ENCODE peak calls at places on chromosomes 12 and 14, in six cellular contexts. P, J, U, K, X and C are unnamed samples.
A peak's percentile ranks its signal among the peaks of the same experiment; 100 is the strongest.

GRCh38 chr12:101172316-101172715 is 37.7 kb downstream of the SLC5A8 start:
- DNase-seq in J (no peak), K (no peak), U (no peak), P (no peak), X (no peak), C (peak; percentile 9)

GRCh38 chr14:91311284-91311662 is 66.8 kb upstream of the GPR68 start:
- DNase-seq in X (no peak), U (no peak), K (peak; percentile 41), P (no peak), J (no peak), C (peak; percentile 36)

GRCh38 chr12:90167501-90167900 is 458.9 kb upstream of the ATP2B1 start:
- DNase-seq in K (no peak), J (no peak), P (no peak), X (no peak), U (no peak), C (no peak)

GRCh38 chr12:122729583-122730214 is 945 bp downstream of the HCAR1 start:
- DNase-seq in P (no peak), X (no peak), U (no peak), J (no peak), K (no peak), C (no peak)

GRCh38 chr14:22040781-22041125 is 367.1 kb upstream of the OR4E1 start:
- DNase-seq in J (no peak), P (no peak), U (no peak), X (no peak), K (no peak), C (no peak)

GRCh38 chr12:62903151-62903550 is 31.8 kb downstream of the PPM1H start:
- DNase-seq in X (no peak), J (no peak), U (no peak), P (no peak), K (no peak), C (no peak)

GRCh38 chr12:21940972-21941521 is at the start of gene ABCC9:
- DNase-seq in P (peak; percentile 30), U (no peak), X (no peak), K (no peak), J (peak; percentile 76), C (no peak)

GRCh38 chr12:28027947-28028724 is 55.6 kb upstream of the PTHLH start:
- DNase-seq in J (no peak), X (peak; percentile 99), U (no peak), P (no peak), K (no peak), C (no peak)

GRCh38 chr12:109718390-109718789 is 4.8 kb downstream of the FAM222A start:
- DNase-seq in X (no peak), J (peak; percentile 74), K (no peak), U (no peak), P (no peak), C (no peak)

GRCh38 chr14:86203843-86204242 is 673.9 kb downstream of the FLRT2 start:
- DNase-seq in P (no peak), K (no peak), J (no peak), X (no peak), U (no peak), C (no peak)

GRCh38 chr12:39623919-39624318 is 4.3 kb upstream of the ABCD2 start:
- DNase-seq in K (no peak), X (no peak), P (no peak), U (no peak), J (no peak), C (no peak)

GRCh38 chr12:57138526-57139272 is 8.7 kb downstream of the LRP1-AS start:
- DNase-seq in P (no peak), K (no peak), U (no peak), X (no peak), J (no peak), C (peak; percentile 91)

GRCh38 chr12:386651-387050 is 2.5 kb downstream of the KDM5A start:
- DNase-seq in J (no peak), X (peak; percentile 37), U (no peak), K (no peak), P (no peak), C (no peak)

GRCh38 chr12:6214633-6215032 is 14.4 kb downstream of the CD9 start:
- DNase-seq in U (no peak), J (no peak), K (no peak), X (no peak), P (no peak), C (no peak)

GRCh38 chr14:90272523-90272922 is 16.2 kb downstream of the PSMC1 start:
- DNase-seq in K (no peak), U (no peak), P (no peak), X (no peak), J (no peak), C (no peak)
- H3K27ac ChIP-seq in K (peak overlapping the region; percentile 12), U (no peak overlapping the region), P (no peak overlapping the region), X (no peak overlapping the region), J (peak overlapping the region; percentile 63), C (no peak overlapping the region)

DNA sequence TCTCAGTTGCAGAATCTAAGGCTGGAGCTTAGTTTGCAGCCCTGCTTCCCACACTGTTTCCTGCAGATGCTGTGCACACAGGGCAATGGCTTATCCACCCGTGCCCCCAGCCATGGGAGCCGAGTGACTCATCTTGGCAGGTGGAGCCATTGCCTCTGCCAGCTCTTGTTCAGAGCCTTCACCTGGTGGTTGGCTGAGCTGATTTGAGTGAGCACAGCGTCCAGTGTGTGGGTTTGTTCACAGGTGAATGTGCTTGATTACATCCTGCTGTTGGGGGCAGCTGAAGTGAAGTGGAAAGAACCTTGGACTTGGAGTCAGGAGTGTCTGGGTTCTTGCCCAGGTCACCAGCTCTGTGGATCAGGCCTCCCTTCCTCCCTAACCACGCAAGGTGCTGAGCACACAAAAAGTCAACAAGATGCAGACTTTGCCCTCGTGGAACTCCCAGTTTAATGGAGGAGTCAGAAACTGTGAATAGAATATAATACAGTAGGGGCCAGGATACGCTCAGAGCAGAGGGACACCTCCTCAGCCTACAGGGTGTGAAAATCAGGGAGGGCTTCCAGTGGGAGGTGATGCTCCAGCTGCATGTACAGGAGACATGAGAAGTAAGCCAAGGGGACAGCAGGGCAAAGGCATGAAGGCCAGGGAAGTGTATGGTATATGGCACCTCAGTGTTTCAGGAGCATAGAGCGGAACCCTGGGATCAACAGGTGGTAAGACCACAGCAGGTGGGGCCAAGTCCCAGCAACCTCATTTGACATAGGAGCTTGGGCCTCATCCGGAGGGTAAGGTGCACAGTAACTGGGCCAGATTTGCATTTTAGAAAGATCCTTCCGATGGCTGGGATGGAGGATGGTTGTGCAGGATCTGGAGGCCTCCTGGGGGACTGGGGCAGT is 22.8 kb downstream of the JDP2 start:
- DNase-seq in J (no peak), X (peak; percentile 84), K (no peak), U (no peak), P (peak; percentile 84), C (peak; percentile 98)
- H3K4me1 ChIP-seq in J (peaks cover 45% of the 10 kb centered on the region), X (peaks cover 24% of the 10 kb centered on the region), K (peaks cover 7% of the 10 kb centered on the region), U (peaks cover 52% of the 10 kb centered on the region), P (peaks cover 24% of the 10 kb centered on the region), C (peaks cover 13% of the 10 kb centered on the region)

GRCh38 chr14:105476937-105477658 is 2.5 kb downstream of the CRIP2 start:
- DNase-seq in X (no peak), K (no peak), U (no peak), P (no peak), J (no peak), C (no peak)
- H3K27me3 ChIP-seq in X (no peaks in the 10 kb centered on the region), K (peaks cover 50% of the 10 kb centered on the region), U (peaks cover 30% of the 10 kb centered on the region), P (no peaks in the 10 kb centered on the region), J (peaks cover 92% of the 10 kb centered on the region), C (peaks cover 10% of the 10 kb centered on the region)

GRCh38 chr12:124767075-124767821 is 96.4 kb downstream of the SCARB1 start:
- DNase-seq in X (peak; percentile 78), P (peak; percentile 61), J (peak; percentile 98), K (peak; percentile 71), U (peak; percentile 13), C (peak; percentile 63)

GRCh38 chr12:124768462-124769165 is 95.0 kb downstream of the SCARB1 start:
- DNase-seq in X (peak; percentile 41), K (no peak), P (no peak), J (no peak), U (no peak), C (no peak)

GRCh38 chr12:124764870-124765570 is 98.6 kb downstream of the SCARB1 start:
- DNase-seq in K (no peak), U (no peak), X (no peak), J (no peak), P (no peak), C (no peak)

GRCh38 chr12:124765571-124766489 is 97.8 kb downstream of the SCARB1 start:
- DNase-seq in U (no peak), K (no peak), X (no peak), J (no peak), P (no peak), C (no peak)

DNA sequence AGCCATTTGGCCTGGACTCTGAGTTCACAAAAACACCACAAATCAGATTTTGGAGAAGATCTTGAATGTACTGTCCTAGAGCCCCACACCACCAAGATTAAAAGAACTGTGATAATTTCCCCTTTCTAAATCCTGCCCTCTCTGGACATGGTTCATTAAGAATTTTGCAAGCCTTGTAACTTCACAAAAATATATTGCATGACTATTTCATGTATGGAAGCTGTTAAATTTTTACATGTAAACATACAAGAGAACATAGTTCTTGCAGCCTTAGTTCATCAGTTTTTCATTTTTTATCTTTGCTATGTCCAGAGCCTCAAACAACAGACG is 97.0 kb downstream of the SCARB1 start:
- DNase-seq in J (no peak), U (no peak), K (no peak), P (no peak), X (no peak), C (no peak)
- H3K27ac ChIP-seq in J (peak overlapping the region; percentile 25), U (peak overlapping the region; percentile 47), K (peak overlapping the region; percentile 44), P (peak overlapping the region; percentile 63), X (no peak overlapping the region), C (no peak overlapping the region)

DNA sequence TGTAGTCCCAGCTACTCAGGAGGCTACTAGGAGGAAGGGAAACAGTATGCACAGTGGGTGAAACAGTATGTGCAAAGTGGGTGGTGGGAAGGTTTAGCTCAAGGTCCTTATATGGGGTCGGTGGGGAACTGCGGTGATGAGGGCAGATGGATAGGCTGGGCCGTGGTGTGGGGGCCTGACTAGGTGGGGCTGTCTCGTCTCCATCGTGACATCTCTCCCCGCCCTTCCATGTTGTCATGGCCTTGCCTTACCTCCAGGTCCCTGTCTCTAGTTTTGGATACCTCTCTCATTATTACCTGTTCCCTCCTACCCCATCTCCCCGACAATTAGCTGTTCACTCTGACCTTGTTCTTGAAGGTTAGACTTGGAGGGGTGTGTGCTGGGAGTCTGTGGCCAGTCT is 4.4 kb upstream of the NR4A1 start:
- DNase-seq in X (no peak), J (no peak), K (no peak), U (no peak), P (no peak), C (no peak)
- H3K4me1 ChIP-seq in X (peaks cover 18% of the 10 kb centered on the region), J (peaks cover 32% of the 10 kb centered on the region), K (peaks cover 14% of the 10 kb centered on the region), U (peaks cover 44% of the 10 kb centered on the region), P (peaks cover 31% of the 10 kb centered on the region), C (peaks cover 8% of the 10 kb centered on the region)

GRCh38 chr12:20510811-20511210 is 142.5 kb downstream of the PDE3A start:
- DNase-seq in X (no peak), U (no peak), P (no peak), K (no peak), J (no peak), C (no peak)

GRCh38 chr12:20508362-20508761 is 140.0 kb downstream of the PDE3A start:
- DNase-seq in J (no peak), U (no peak), K (no peak), X (no peak), P (no peak), C (no peak)

GRCh38 chr12:20508962-20509361 is 140.6 kb downstream of the PDE3A start:
- DNase-seq in J (no peak), K (no peak), P (no peak), U (no peak), X (no peak), C (no peak)

GRCh38 chr12:20514598-20514997 is 146.3 kb downstream of the PDE3A start:
- DNase-seq in U (no peak), X (no peak), J (no peak), P (no peak), K (no peak), C (no peak)

GRCh38 chr12:20513189-20513588 is 144.9 kb downstream of the PDE3A start:
- DNase-seq in X (no peak), K (no peak), P (no peak), U (no peak), J (no peak), C (no peak)
- H3K27me3 ChIP-seq in X (no peaks in the 10 kb centered on the region), K (no peaks in the 10 kb centered on the region), P (no peaks in the 10 kb centered on the region), U (no peaks in the 10 kb centered on the region), J (no peaks in the 10 kb centered on the region), C (no peaks in the 10 kb centered on the region)